ENCODE peak calls at places on chromosomes 7 and 10, in six cellular contexts. One of them, this sample, is unnamed.

GRCh38 chr10:44300666-44301649 is 83.9 kb downstream of the CXCL12 start:
- DNase-seq in psoas muscle: peak
- DNase-seq in Panc1: no peak
- DNase-seq in GM23338: no peak
- DNase-seq in omental fat pad: no peak
- DNase-seq in GM12865: peak
- DNase-seq in this sample: no peak

GRCh38 chr10:79383974-79384606 is 36.8 kb downstream of the PPIF start:
- DNase-seq in omental fat pad: no peak
- DNase-seq in Panc1: no peak
- DNase-seq in GM12865: no peak
- DNase-seq in psoas muscle: no peak
- DNase-seq in GM23338: no peak
- DNase-seq in this sample: peak

GRCh38 chr7:103124429-103124979 is 24.4 kb downstream of the NAPEPLD start:
- DNase-seq in Panc1: no peak
- DNase-seq in GM12865: no peak
- DNase-seq in omental fat pad: no peak
- DNase-seq in psoas muscle: no peak
- DNase-seq in GM23338: no peak
- DNase-seq in this sample: no peak

GRCh38 chr7:116317907-116318306 is 107.6 kb downstream of the TES start:
- DNase-seq in GM23338: no peak
- DNase-seq in Panc1: no peak
- DNase-seq in omental fat pad: no peak
- DNase-seq in psoas muscle: no peak
- DNase-seq in GM12865: no peak
- DNase-seq in this sample: no peak

GRCh38 chr7:50334341-50334994 is 30.0 kb downstream of the IKZF1 start:
- DNase-seq in GM23338: no peak
- DNase-seq in Panc1: no peak
- DNase-seq in psoas muscle: no peak
- DNase-seq in GM12865: no peak
- DNase-seq in omental fat pad: no peak
- DNase-seq in this sample: no peak

GRCh38 chr10:133384071-133384470 is 5.0 kb downstream of the PAOX start:
- DNase-seq in GM12865: no peak
- DNase-seq in Panc1: no peak
- DNase-seq in GM23338: no peak
- DNase-seq in omental fat pad: no peak
- DNase-seq in psoas muscle: no peak
- DNase-seq in this sample: no peak

GRCh38 chr10:34884272-34884952 is 69.3 kb upstream of the PARD3 start:
- DNase-seq in psoas muscle: no peak
- DNase-seq in GM23338: no peak
- DNase-seq in GM12865: peak
- DNase-seq in omental fat pad: no peak
- DNase-seq in Panc1: no peak
- DNase-seq in this sample: no peak

GRCh38 chr10:105974803-105975456 is 1189.6 kb downstream of the SORCS1 start:
- DNase-seq in GM12865: peak
- DNase-seq in Panc1: no peak
- DNase-seq in omental fat pad: no peak
- DNase-seq in psoas muscle: no peak
- DNase-seq in GM23338: peak
- DNase-seq in this sample: peak

GRCh38 chr7:130488376-130489139 is 3.3 kb upstream of the MEST start:
- DNase-seq in GM12865: no peak
- DNase-seq in Panc1: no peak
- DNase-seq in GM23338: no peak
- DNase-seq in omental fat pad: no peak
- DNase-seq in psoas muscle: no peak
- DNase-seq in this sample: peak

GRCh38 chr10:68235591-68235990 is 3.7 kb upstream of the ATOH7 start:
- DNase-seq in omental fat pad: no peak
- DNase-seq in GM12865: no peak
- DNase-seq in Panc1: no peak
- DNase-seq in psoas muscle: no peak
- DNase-seq in GM23338: no peak
- DNase-seq in this sample: no peak

GRCh38 chr7:39540320-39540719 is 25.9 kb upstream of the YAE1 start:
- DNase-seq in Panc1: no peak
- DNase-seq in psoas muscle: no peak
- DNase-seq in GM23338: no peak
- DNase-seq in omental fat pad: no peak
- DNase-seq in GM12865: no peak
- DNase-seq in this sample: no peak

GRCh38 chr10:33703897-33704825 is 369.7 kb upstream of the NRP1 start:
- DNase-seq in psoas muscle: no peak
- DNase-seq in GM23338: no peak
- DNase-seq in GM12865: no peak
- DNase-seq in Panc1: no peak
- DNase-seq in omental fat pad: no peak
- DNase-seq in this sample: no peak

GRCh38 chr10:50545846-50546245 is 77.9 kb downstream of the SGMS1 start:
- DNase-seq in omental fat pad: no peak
- DNase-seq in psoas muscle: no peak
- DNase-seq in GM23338: no peak
- DNase-seq in GM12865: no peak
- DNase-seq in Panc1: no peak
- DNase-seq in this sample: no peak

GRCh38 chr10:119737827-119738226 is 12.0 kb downstream of the INPP5F start:
- DNase-seq in GM12865: no peak
- DNase-seq in psoas muscle: no peak
- DNase-seq in Panc1: no peak
- DNase-seq in GM23338: peak
- DNase-seq in omental fat pad: no peak
- DNase-seq in this sample: no peak

GRCh38 chr7:24755541-24756416 is 1.5 kb downstream of the GSDME start:
- DNase-seq in GM12865: peak
- DNase-seq in omental fat pad: no peak
- DNase-seq in Panc1: no peak
- DNase-seq in GM23338: no peak
- DNase-seq in psoas muscle: no peak
- DNase-seq in this sample: peak

GRCh38 chr7:133702078-133702477 is 425.1 kb upstream of the LRGUK start:
- DNase-seq in GM23338: no peak
- DNase-seq in Panc1: no peak
- DNase-seq in psoas muscle: no peak
- DNase-seq in GM12865: no peak
- DNase-seq in omental fat pad: no peak
- DNase-seq in this sample: no peak

GRCh38 chr7:153457796-153458195 is 594.4 kb upstream of the DPP6 start:
- DNase-seq in Panc1: no peak
- DNase-seq in GM12865: no peak
- DNase-seq in omental fat pad: no peak
- DNase-seq in GM23338: no peak
- DNase-seq in psoas muscle: no peak
- DNase-seq in this sample: no peak

GRCh38 chr10:11179231-11180105 is 161.8 kb downstream of the CELF2 start:
- DNase-seq in GM12865: peak
- DNase-seq in Panc1: no peak
- DNase-seq in omental fat pad: no peak
- DNase-seq in psoas muscle: no peak
- DNase-seq in GM23338: no peak
- DNase-seq in this sample: no peak

GRCh38 chr10:112227331-112227961 is 43.9 kb upstream of the GPAM start:
- DNase-seq in GM12865: no peak
- DNase-seq in Panc1: no peak
- DNase-seq in omental fat pad: no peak
- DNase-seq in psoas muscle: no peak
- DNase-seq in GM23338: no peak
- DNase-seq in this sample: no peak

GRCh38 chr10:115854740-115855435 is 418.1 kb downstream of the GFRA1 start:
- DNase-seq in psoas muscle: no peak
- DNase-seq in GM23338: no peak
- DNase-seq in omental fat pad: no peak
- DNase-seq in Panc1: no peak
- DNase-seq in GM12865: no peak
- DNase-seq in this sample: no peak

GRCh38 chr10:119205926-119206602 is 1.3 kb upstream of the GRK5 start:
- DNase-seq in GM12865: peak
- DNase-seq in Panc1: no peak
- DNase-seq in GM23338: peak
- DNase-seq in psoas muscle: peak
- DNase-seq in omental fat pad: no peak
- DNase-seq in this sample: peak

GRCh38 chr10:2915412-2915811 is 151.9 kb upstream of the PFKP start:
- DNase-seq in GM12865: no peak
- DNase-seq in Panc1: no peak
- DNase-seq in psoas muscle: no peak
- DNase-seq in omental fat pad: no peak
- DNase-seq in GM23338: no peak
- DNase-seq in this sample: no peak

GRCh38 chr10:15236340-15236739 is 67.8 kb upstream of the NMT2 start:
- DNase-seq in omental fat pad: no peak
- DNase-seq in GM12865: no peak
- DNase-seq in GM23338: no peak
- DNase-seq in psoas muscle: no peak
- DNase-seq in Panc1: no peak
- DNase-seq in this sample: no peak

GRCh38 chr10:576130-576465 is 113.4 kb downstream of the DIP2C start:
- DNase-seq in psoas muscle: peak
- DNase-seq in GM23338: no peak
- DNase-seq in omental fat pad: no peak
- DNase-seq in GM12865: no peak
- DNase-seq in Panc1: no peak
- DNase-seq in this sample: no peak

GRCh38 chr7:27872281-27873005 is 132.5 kb downstream of the TAX1BP1 start:
- DNase-seq in Panc1: no peak
- DNase-seq in GM12865: no peak
- DNase-seq in psoas muscle: no peak
- DNase-seq in omental fat pad: no peak
- DNase-seq in GM23338: no peak
- DNase-seq in this sample: no peak

GRCh38 chr10:132006966-132007365 is 25.2 kb upstream of the BNIP3 start:
- DNase-seq in omental fat pad: no peak
- DNase-seq in psoas muscle: no peak
- DNase-seq in GM23338: peak
- DNase-seq in GM12865: no peak
- DNase-seq in Panc1: no peak
- DNase-seq in this sample: no peak

GRCh38 chr7:40608321-40609075 is 473.7 kb downstream of the SUGCT start:
- DNase-seq in Panc1: no peak
- DNase-seq in GM23338: no peak
- DNase-seq in GM12865: no peak
- DNase-seq in omental fat pad: no peak
- DNase-seq in psoas muscle: no peak
- DNase-seq in this sample: no peak

GRCh38 chr7:48718731-48719387 is 205.5 kb upstream of the CDC14C start:
- DNase-seq in omental fat pad: no peak
- DNase-seq in psoas muscle: no peak
- DNase-seq in Panc1: no peak
- DNase-seq in GM12865: no peak
- DNase-seq in GM23338: no peak
- DNase-seq in this sample: no peak

GRCh38 chr10:132901351-132901750 is 41.0 kb downstream of the CFAP46 start:
- DNase-seq in psoas muscle: no peak
- DNase-seq in GM12865: no peak
- DNase-seq in GM23338: no peak
- DNase-seq in Panc1: no peak
- DNase-seq in omental fat pad: no peak
- DNase-seq in this sample: no peak

GRCh38 chr7:66330961-66331360 is 125.8 kb downstream of the TPST1 start:
- DNase-seq in GM12865: no peak
- DNase-seq in omental fat pad: no peak
- DNase-seq in psoas muscle: peak
- DNase-seq in GM23338: no peak
- DNase-seq in Panc1: no peak
- DNase-seq in this sample: no peak

GRCh38 chr10:133115981-133116380 is 28.3 kb downstream of the ADGRA1 start:
- DNase-seq in GM12865: no peak
- DNase-seq in Panc1: no peak
- DNase-seq in psoas muscle: no peak
- DNase-seq in GM23338: no peak
- DNase-seq in omental fat pad: no peak
- DNase-seq in this sample: no peak

GRCh38 chr10:28628184-28628893 is 49.0 kb upstream of the BAMBI start:
- DNase-seq in psoas muscle: peak
- DNase-seq in GM12865: peak
- DNase-seq in GM23338: peak
- DNase-seq in Panc1: peak
- DNase-seq in omental fat pad: peak
- DNase-seq in this sample: peak
- TF ChIP-seq CTCF in psoas muscle: peak
- TF ChIP-seq CTCF in GM12865: peak
- TF ChIP-seq CTCF in GM23338: peak
- TF ChIP-seq CTCF in Panc1: peak
- TF ChIP-seq CTCF in omental fat pad: no peak
- TF ChIP-seq CTCF in this sample: peak

DNA sequence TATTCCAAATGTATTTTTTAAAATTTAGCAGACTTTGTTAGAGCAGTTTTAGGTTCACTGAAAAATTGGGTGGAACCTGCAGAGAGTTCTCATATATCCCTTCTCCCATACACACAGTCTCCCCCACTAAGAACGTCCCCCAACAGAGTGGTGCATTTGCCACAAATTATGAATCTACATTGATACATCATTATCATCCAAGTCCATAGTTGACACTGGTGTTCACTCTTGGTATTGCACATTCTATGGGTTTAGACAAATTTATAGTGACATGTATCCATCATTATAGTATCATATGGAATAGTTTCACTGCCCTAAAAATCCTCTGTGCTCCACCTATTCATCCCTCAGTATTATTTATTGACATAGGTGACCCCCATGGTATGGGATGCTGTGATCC is 97.3 kb upstream of the AFAP1L2 start:
- DNase-seq in Panc1: no peak
- DNase-seq in psoas muscle: no peak
- DNase-seq in GM12865: no peak
- DNase-seq in omental fat pad: no peak
- DNase-seq in GM23338: no peak
- DNase-seq in this sample: no peak
- TF ChIP-seq CTCF in Panc1: no peak
- TF ChIP-seq CTCF in psoas muscle: no peak
- TF ChIP-seq CTCF in GM12865: no peak
- TF ChIP-seq CTCF in omental fat pad: no peak
- TF ChIP-seq CTCF in GM23338: no peak
- TF ChIP-seq CTCF in this sample: no peak

DNA sequence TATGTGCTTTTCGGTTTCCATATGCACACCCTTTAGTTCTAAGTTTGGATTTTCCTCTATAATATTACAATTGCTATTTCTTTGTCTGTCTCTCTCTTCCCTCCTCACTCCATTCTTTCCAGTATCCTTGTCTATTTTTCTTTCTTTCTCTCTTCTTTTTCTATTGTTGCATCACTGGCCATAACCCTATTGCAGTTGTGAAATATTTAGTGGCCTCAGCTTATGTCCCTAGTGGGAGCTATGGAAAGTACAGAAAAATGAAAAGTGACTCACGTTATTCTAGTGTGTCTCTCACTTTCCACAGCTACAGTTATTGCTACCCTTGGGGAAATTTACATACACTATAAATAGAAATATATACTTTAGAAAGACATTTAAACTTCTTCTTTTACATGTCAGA is 59.1 kb downstream of the CNTNAP2 start:
- DNase-seq in psoas muscle: no peak
- DNase-seq in GM12865: no peak
- DNase-seq in Panc1: no peak
- DNase-seq in omental fat pad: no peak
- DNase-seq in GM23338: no peak
- DNase-seq in this sample: no peak
- TF ChIP-seq CTCF in psoas muscle: no peak
- TF ChIP-seq CTCF in GM12865: no peak
- TF ChIP-seq CTCF in Panc1: no peak
- TF ChIP-seq CTCF in omental fat pad: no peak
- TF ChIP-seq CTCF in GM23338: peak
- TF ChIP-seq CTCF in this sample: no peak

GRCh38 chr7:121048195-121048594 is 59.7 kb downstream of the CPED1 start:
- DNase-seq in GM23338: no peak
- DNase-seq in GM12865: no peak
- DNase-seq in omental fat pad: no peak
- DNase-seq in psoas muscle: no peak
- DNase-seq in Panc1: no peak
- DNase-seq in this sample: no peak
- TF ChIP-seq CTCF in GM23338: no peak
- TF ChIP-seq CTCF in GM12865: no peak
- TF ChIP-seq CTCF in omental fat pad: no peak
- TF ChIP-seq CTCF in psoas muscle: no peak
- TF ChIP-seq CTCF in Panc1: no peak
- TF ChIP-seq CTCF in this sample: no peak